ENCODE peak calls at places on chromosome X, in seven cellular contexts. One of them, this sample, is unnamed. For H3K4me1, the result is how much of the 10 kb centered on the place peaks cover.

GRCh38 chrX:77949840-77950239 is 19.6 kb downstream of the PGAM4 start:
- DNase-seq in tibial nerve: no peak
- DNase-seq in heart right ventricle: no peak
- DNase-seq in pancreas: no peak
- DNase-seq in left ventricle myocardium inferior: no peak
- DNase-seq in left lung: no peak
- DNase-seq in tibial artery: no peak
- DNase-seq in this sample: no peak

GRCh38 chrX:45172890-45173289 is 27.8 kb downstream of the DIPK2B start:
- DNase-seq in tibial nerve: no peak
- DNase-seq in heart right ventricle: no peak
- DNase-seq in pancreas: no peak
- DNase-seq in left ventricle myocardium inferior: no peak
- DNase-seq in left lung: no peak
- DNase-seq in tibial artery: no peak
- DNase-seq in this sample: no peak

GRCh38 chrX:52355108-52355507 is 13.7 kb upstream of the XAGE2 start:
- DNase-seq in tibial nerve: no peak
- DNase-seq in heart right ventricle: no peak
- DNase-seq in pancreas: no peak
- DNase-seq in left ventricle myocardium inferior: no peak
- DNase-seq in left lung: no peak
- DNase-seq in tibial artery: no peak
- DNase-seq in this sample: no peak

GRCh38 chrX:120251471-120252011 is 929 bp downstream of the ZBTB33 start:
- DNase-seq in tibial nerve: peak
- DNase-seq in heart right ventricle: peak
- DNase-seq in pancreas: no peak
- DNase-seq in left ventricle myocardium inferior: no peak
- DNase-seq in left lung: no peak
- DNase-seq in tibial artery: no peak
- DNase-seq in this sample: peak

GRCh38 chrX:51336584-51336983 is 4.0 kb downstream of the NUDT10 start:
- DNase-seq in tibial nerve: peak
- DNase-seq in heart right ventricle: no peak
- DNase-seq in pancreas: no peak
- DNase-seq in left ventricle myocardium inferior: no peak
- DNase-seq in left lung: no peak
- DNase-seq in tibial artery: no peak
- DNase-seq in this sample: no peak

GRCh38 chrX:51420610-51421009 is 75.8 kb downstream of the NUDT11 start:
- DNase-seq in tibial nerve: peak
- DNase-seq in heart right ventricle: no peak
- DNase-seq in pancreas: no peak
- DNase-seq in left ventricle myocardium inferior: no peak
- DNase-seq in left lung: no peak
- DNase-seq in tibial artery: no peak
- DNase-seq in this sample: no peak

GRCh38 chrX:151393514-151393913 is 3.5 kb upstream of the VMA21 start:
- DNase-seq in tibial nerve: no peak
- DNase-seq in heart right ventricle: no peak
- DNase-seq in pancreas: no peak
- DNase-seq in left ventricle myocardium inferior: no peak
- DNase-seq in left lung: no peak
- DNase-seq in tibial artery: no peak
- DNase-seq in this sample: no peak

GRCh38 chrX:119393144-119393543 is 6.0 kb upstream of the SLC25A43 start:
- DNase-seq in tibial nerve: no peak
- DNase-seq in heart right ventricle: no peak
- DNase-seq in pancreas: no peak
- DNase-seq in left ventricle myocardium inferior: no peak
- DNase-seq in left lung: no peak
- DNase-seq in tibial artery: no peak
- DNase-seq in this sample: no peak

GRCh38 chrX:71269801-71270395 is 13.5 kb upstream of the NONO start:
- DNase-seq in tibial nerve: no peak
- DNase-seq in heart right ventricle: no peak
- DNase-seq in pancreas: no peak
- DNase-seq in left ventricle myocardium inferior: no peak
- DNase-seq in left lung: no peak
- DNase-seq in tibial artery: no peak
- DNase-seq in this sample: no peak

GRCh38 chrX:48574270-48575266 is at the start of gene RBM3:
- DNase-seq in tibial nerve: peak
- DNase-seq in heart right ventricle: peak
- DNase-seq in pancreas: peak
- DNase-seq in left ventricle myocardium inferior: peak
- DNase-seq in left lung: peak
- DNase-seq in tibial artery: peak
- DNase-seq in this sample: peak

GRCh38 chrX:120664081-120664480 is 34.2 kb upstream of the C1GALT1C1 start:
- DNase-seq in tibial nerve: no peak
- DNase-seq in heart right ventricle: no peak
- DNase-seq in pancreas: no peak
- DNase-seq in left ventricle myocardium inferior: no peak
- DNase-seq in left lung: no peak
- DNase-seq in tibial artery: no peak
- DNase-seq in this sample: no peak

GRCh38 chrX:67604979-67605703 is 61.3 kb downstream of the AR start:
- DNase-seq in tibial nerve: no peak
- DNase-seq in heart right ventricle: no peak
- DNase-seq in pancreas: no peak
- DNase-seq in left ventricle myocardium inferior: no peak
- DNase-seq in left lung: no peak
- DNase-seq in tibial artery: no peak
- DNase-seq in this sample: no peak

GRCh38 chrX:13821740-13822139 is 4.8 kb upstream of the GPM6B start:
- DNase-seq in tibial nerve: no peak
- DNase-seq in heart right ventricle: no peak
- DNase-seq in pancreas: no peak
- DNase-seq in left ventricle myocardium inferior: no peak
- DNase-seq in left lung: no peak
- DNase-seq in tibial artery: no peak
- DNase-seq in this sample: no peak

GRCh38 chrX:70481424-70481823 is 36.8 kb downstream of the DLG3 start:
- DNase-seq in tibial nerve: no peak
- DNase-seq in heart right ventricle: no peak
- DNase-seq in pancreas: no peak
- DNase-seq in left ventricle myocardium inferior: no peak
- DNase-seq in left lung: no peak
- DNase-seq in tibial artery: no peak
- DNase-seq in this sample: no peak

GRCh38 chrX:52341493-52341892 is 27.3 kb upstream of the XAGE2 start:
- DNase-seq in tibial nerve: no peak
- DNase-seq in heart right ventricle: no peak
- DNase-seq in pancreas: no peak
- DNase-seq in left ventricle myocardium inferior: no peak
- DNase-seq in left lung: no peak
- DNase-seq in tibial artery: no peak
- DNase-seq in this sample: no peak

GRCh38 chrX:42237956-42238355 is 314.6 kb upstream of the CASK start:
- DNase-seq in tibial nerve: no peak
- DNase-seq in heart right ventricle: no peak
- DNase-seq in pancreas: no peak
- DNase-seq in left ventricle myocardium inferior: no peak
- DNase-seq in left lung: no peak
- DNase-seq in tibial artery: no peak
- DNase-seq in this sample: no peak

GRCh38 chrX:54819201-54819600 is 11.7 kb downstream of the MAGED2 start:
- DNase-seq in tibial nerve: no peak
- DNase-seq in heart right ventricle: no peak
- DNase-seq in pancreas: no peak
- DNase-seq in left ventricle myocardium inferior: no peak
- DNase-seq in left lung: no peak
- DNase-seq in tibial artery: no peak
- DNase-seq in this sample: no peak

GRCh38 chrX:103404225-103405008 is 28.1 kb downstream of the BEX3 start:
- DNase-seq in tibial nerve: peak
- DNase-seq in heart right ventricle: peak
- DNase-seq in pancreas: peak
- DNase-seq in left ventricle myocardium inferior: peak
- DNase-seq in left lung: peak
- DNase-seq in tibial artery: peak
- DNase-seq in this sample: peak

GRCh38 chrX:4850312-4850711 is 1136.9 kb upstream of the PRKX start:
- DNase-seq in tibial nerve: no peak
- DNase-seq in heart right ventricle: no peak
- DNase-seq in pancreas: no peak
- DNase-seq in left ventricle myocardium inferior: no peak
- DNase-seq in left lung: no peak
- DNase-seq in tibial artery: no peak
- DNase-seq in this sample: no peak

GRCh38 chrX:108464604-108465003 is 25.0 kb downstream of the COL4A5 start:
- DNase-seq in tibial nerve: no peak
- DNase-seq in heart right ventricle: no peak
- DNase-seq in pancreas: no peak
- DNase-seq in left ventricle myocardium inferior: no peak
- DNase-seq in left lung: no peak
- DNase-seq in tibial artery: no peak
- DNase-seq in this sample: no peak

GRCh38 chrX:132442674-132443073 is 46.2 kb downstream of the MBNL3 start:
- DNase-seq in tibial nerve: peak
- DNase-seq in heart right ventricle: no peak
- DNase-seq in pancreas: no peak
- DNase-seq in left ventricle myocardium inferior: no peak
- DNase-seq in left lung: no peak
- DNase-seq in tibial artery: no peak
- DNase-seq in this sample: no peak

GRCh38 chrX:118221733-118222132 is 105.1 kb upstream of the KLHL13 start:
- DNase-seq in tibial nerve: no peak
- DNase-seq in heart right ventricle: no peak
- DNase-seq in pancreas: no peak
- DNase-seq in left ventricle myocardium inferior: no peak
- DNase-seq in left lung: no peak
- DNase-seq in tibial artery: no peak
- DNase-seq in this sample: no peak

GRCh38 chrX:79081895-79082512 is 62.5 kb upstream of the GPR174 start:
- DNase-seq in tibial nerve: peak
- DNase-seq in heart right ventricle: no peak
- DNase-seq in pancreas: no peak
- DNase-seq in left ventricle myocardium inferior: no peak
- DNase-seq in left lung: no peak
- DNase-seq in tibial artery: no peak
- DNase-seq in this sample: no peak

GRCh38 chrX:111823703-111824102 is 52.3 kb upstream of the TRPC5OS start:
- DNase-seq in tibial nerve: no peak
- DNase-seq in heart right ventricle: no peak
- DNase-seq in pancreas: no peak
- DNase-seq in left ventricle myocardium inferior: no peak
- DNase-seq in left lung: no peak
- DNase-seq in tibial artery: no peak
- DNase-seq in this sample: no peak

GRCh38 chrX:137427061-137427778 is 138.7 kb upstream of the ZIC3 start:
- DNase-seq in tibial nerve: no peak
- DNase-seq in heart right ventricle: no peak
- DNase-seq in pancreas: no peak
- DNase-seq in left ventricle myocardium inferior: no peak
- DNase-seq in left lung: no peak
- DNase-seq in tibial artery: no peak
- DNase-seq in this sample: no peak

GRCh38 chrX:154506483-154507332 is 9.3 kb downstream of the FAM3A start:
- DNase-seq in tibial nerve: no peak
- DNase-seq in heart right ventricle: no peak
- DNase-seq in pancreas: no peak
- DNase-seq in left ventricle myocardium inferior: no peak
- DNase-seq in left lung: no peak
- DNase-seq in tibial artery: no peak
- DNase-seq in this sample: no peak
- H3K27ac ChIP-seq in tibial nerve: no peak
- H3K27ac ChIP-seq in heart right ventricle: no peak
- H3K27ac ChIP-seq in pancreas: no peak
- H3K27ac ChIP-seq in left ventricle myocardium inferior: no peak
- H3K27ac ChIP-seq in left lung: no peak
- H3K27ac ChIP-seq in tibial artery: no peak
- H3K27ac ChIP-seq in this sample: no peak

DNA sequence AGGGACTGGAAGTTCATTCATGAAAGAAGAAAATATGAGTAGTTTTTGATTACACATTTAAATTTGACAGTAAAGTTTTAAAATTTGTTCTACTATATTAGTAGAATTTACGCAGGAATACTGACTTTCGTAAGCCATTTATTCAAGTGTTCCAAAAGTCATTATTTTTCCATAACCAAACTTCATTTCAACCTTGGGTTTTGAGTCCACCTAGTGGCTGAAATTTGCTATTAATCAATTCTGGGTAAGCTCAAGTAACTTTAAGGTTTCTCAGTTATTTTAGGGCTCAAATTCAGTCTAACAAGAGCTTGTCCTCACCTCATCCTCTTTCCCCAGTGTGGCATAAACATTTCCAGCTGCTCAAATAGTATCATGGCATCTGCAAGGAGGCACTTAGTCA is 175.4 kb downstream of the SH3BGRL start:
- DNase-seq in tibial nerve: peak
- DNase-seq in heart right ventricle: no peak
- DNase-seq in pancreas: no peak
- DNase-seq in left ventricle myocardium inferior: no peak
- DNase-seq in left lung: no peak
- DNase-seq in tibial artery: no peak
- DNase-seq in this sample: no peak
- TF ChIP-seq CTCF in tibial nerve: no peak
- TF ChIP-seq CTCF in heart right ventricle: peak
- TF ChIP-seq CTCF in pancreas: peak
- TF ChIP-seq CTCF in left ventricle myocardium inferior: peak
- TF ChIP-seq CTCF in left lung: peak
- TF ChIP-seq CTCF in tibial artery: peak
- TF ChIP-seq CTCF in this sample: peak

GRCh38 chrX:1336331-1337143 is at the start of gene IL3RA:
- DNase-seq in tibial nerve: peak
- DNase-seq in heart right ventricle: no peak
- DNase-seq in pancreas: peak
- DNase-seq in left ventricle myocardium inferior: no peak
- DNase-seq in left lung: peak
- DNase-seq in tibial artery: peak
- DNase-seq in this sample: no peak
- H3K4me1 ChIP-seq in tibial nerve: under half
- H3K4me1 ChIP-seq in heart right ventricle: under half
- H3K4me1 ChIP-seq in pancreas: under half
- H3K4me1 ChIP-seq in left ventricle myocardium inferior: under half
- H3K4me1 ChIP-seq in left lung: half or more
- H3K4me1 ChIP-seq in tibial artery: under half
- H3K4me1 ChIP-seq in this sample: under half

DNA sequence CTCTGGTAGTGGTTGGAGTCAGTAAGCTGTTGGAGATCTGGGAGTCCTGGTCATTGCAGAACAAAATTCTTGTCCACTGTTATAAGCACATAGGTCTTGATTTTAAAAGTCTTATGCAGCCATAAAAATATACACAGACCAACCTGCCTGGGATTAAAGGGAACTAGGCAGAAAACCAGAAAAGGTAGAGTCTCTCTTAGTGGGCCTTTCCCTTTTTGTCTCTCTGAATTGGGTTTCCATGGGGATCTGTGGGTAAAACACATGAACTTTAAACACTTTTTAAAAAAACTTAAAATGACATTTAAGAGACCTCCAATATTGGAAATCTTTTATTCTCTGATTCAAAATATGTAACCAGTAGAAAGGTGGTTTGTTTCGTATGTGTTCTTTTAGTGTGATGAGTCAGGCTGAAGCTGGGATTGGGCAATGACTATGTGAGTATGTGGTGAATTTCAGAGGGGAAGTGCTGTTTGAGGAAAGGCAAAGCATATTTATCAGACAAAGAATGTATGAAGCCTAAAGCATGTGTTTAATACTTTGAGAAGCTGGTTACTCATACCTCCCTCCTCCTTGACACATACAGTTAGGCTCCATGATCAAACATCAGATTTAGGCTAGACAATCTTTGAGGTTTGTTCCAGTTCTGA is 29.6 kb downstream of the SLC16A2 start:
- DNase-seq in tibial nerve: peak
- DNase-seq in heart right ventricle: no peak
- DNase-seq in pancreas: no peak
- DNase-seq in left ventricle myocardium inferior: no peak
- DNase-seq in left lung: no peak
- DNase-seq in tibial artery: peak
- DNase-seq in this sample: no peak
- H3K27ac ChIP-seq in tibial nerve: no peak
- H3K27ac ChIP-seq in heart right ventricle: no peak
- H3K27ac ChIP-seq in pancreas: no peak
- H3K27ac ChIP-seq in left ventricle myocardium inferior: no peak
- H3K27ac ChIP-seq in left lung: no peak
- H3K27ac ChIP-seq in tibial artery: peak
- H3K27ac ChIP-seq in this sample: no peak